ENCODE peak calls at places on chromosomes 4 and X, in eight cellular contexts. W, U, Y, B, V, A, X and C are unnamed samples.

GRCh38 chr4:3312362-3312761 is 19.5 kb downstream of the RGS12 start:
- DNase-seq in W (no peak), U (peak), Y (no peak), B (no peak), V (no peak), A (no peak), X (no peak), C (no peak)

GRCh38 chr4:95120456-95120855 is 362.7 kb downstream of the BMPR1B start:
- DNase-seq in W (no peak), U (no peak), Y (no peak), B (no peak), V (no peak), A (no peak), X (no peak), C (no peak)

GRCh38 chr4:18322111-18322510 is 300.6 kb upstream of the LCORL start:
- DNase-seq in W (no peak), U (no peak), Y (no peak), B (no peak), V (no peak), A (no peak), X (no peak), C (no peak)

GRCh38 chrX:17824980-17825379 is 36.1 kb downstream of the RAI2 start:
- DNase-seq in W (no peak), U (no peak), Y (no peak), B (no peak), V (no peak), A (no peak), X (no peak), C (no peak)

GRCh38 chr4:182881928-182882327 is 35.3 kb downstream of the DCTD start:
- DNase-seq in W (no peak), U (peak), Y (no peak), B (no peak), V (no peak), A (peak), X (no peak), C (no peak)

GRCh38 chrX:151801980-151802379 is 67.4 kb downstream of the CNGA2 start:
- DNase-seq in W (peak), U (no peak), Y (no peak), B (no peak), V (no peak), A (no peak), X (no peak), C (no peak)

GRCh38 chr4:180009316-180009715 is 2233.9 kb upstream of the TENM3 start:
- DNase-seq in W (no peak), U (no peak), Y (no peak), B (no peak), V (peak), A (no peak), X (no peak), C (no peak)

GRCh38 chr4:164318350-164318749 is 435.6 kb upstream of the SMIM31 start:
- DNase-seq in W (no peak), U (no peak), Y (no peak), B (no peak), V (no peak), A (no peak), X (no peak), C (no peak)

GRCh38 chr4:113760094-113760851 is 1.3 kb downstream of the CAMK2D start:
- DNase-seq in W (peak), U (peak), Y (no peak), B (peak), V (peak), A (peak), X (no peak), C (peak)

GRCh38 chr4:33411182-33411581 is 2691.0 kb downstream of the PCDH7 start:
- DNase-seq in W (no peak), U (no peak), Y (no peak), B (no peak), V (no peak), A (no peak), X (no peak), C (no peak)

GRCh38 chr4:7156273-7157139 is 35.8 kb upstream of the SORCS2 start:
- DNase-seq in W (peak), U (no peak), Y (peak), B (no peak), V (peak), A (peak), X (peak), C (no peak)

GRCh38 chr4:182185491-182185890 is 57.7 kb upstream of the TENM3 start:
- DNase-seq in W (no peak), U (no peak), Y (no peak), B (no peak), V (peak), A (no peak), X (no peak), C (no peak)

GRCh38 chr4:5137226-5137625 is 85.9 kb downstream of the STK32B start:
- DNase-seq in W (no peak), U (no peak), Y (no peak), B (no peak), V (no peak), A (no peak), X (no peak), C (no peak)

GRCh38 chr4:89640620-89641366 is 196.2 kb downstream of the SNCA start:
- DNase-seq in W (peak), U (no peak), Y (peak), B (no peak), V (peak), A (peak), X (no peak), C (peak)

GRCh38 chrX:33817266-33817665 is 314.8 kb downstream of the FAM47A start:
- DNase-seq in W (no peak), U (no peak), Y (no peak), B (no peak), V (no peak), A (no peak), X (no peak), C (no peak)

GRCh38 chr4:163161536-163162205 is 5.0 kb downstream of the NAF1 start:
- DNase-seq in W (no peak), U (no peak), Y (no peak), B (no peak), V (peak), A (no peak), X (no peak), C (no peak)

DNA sequence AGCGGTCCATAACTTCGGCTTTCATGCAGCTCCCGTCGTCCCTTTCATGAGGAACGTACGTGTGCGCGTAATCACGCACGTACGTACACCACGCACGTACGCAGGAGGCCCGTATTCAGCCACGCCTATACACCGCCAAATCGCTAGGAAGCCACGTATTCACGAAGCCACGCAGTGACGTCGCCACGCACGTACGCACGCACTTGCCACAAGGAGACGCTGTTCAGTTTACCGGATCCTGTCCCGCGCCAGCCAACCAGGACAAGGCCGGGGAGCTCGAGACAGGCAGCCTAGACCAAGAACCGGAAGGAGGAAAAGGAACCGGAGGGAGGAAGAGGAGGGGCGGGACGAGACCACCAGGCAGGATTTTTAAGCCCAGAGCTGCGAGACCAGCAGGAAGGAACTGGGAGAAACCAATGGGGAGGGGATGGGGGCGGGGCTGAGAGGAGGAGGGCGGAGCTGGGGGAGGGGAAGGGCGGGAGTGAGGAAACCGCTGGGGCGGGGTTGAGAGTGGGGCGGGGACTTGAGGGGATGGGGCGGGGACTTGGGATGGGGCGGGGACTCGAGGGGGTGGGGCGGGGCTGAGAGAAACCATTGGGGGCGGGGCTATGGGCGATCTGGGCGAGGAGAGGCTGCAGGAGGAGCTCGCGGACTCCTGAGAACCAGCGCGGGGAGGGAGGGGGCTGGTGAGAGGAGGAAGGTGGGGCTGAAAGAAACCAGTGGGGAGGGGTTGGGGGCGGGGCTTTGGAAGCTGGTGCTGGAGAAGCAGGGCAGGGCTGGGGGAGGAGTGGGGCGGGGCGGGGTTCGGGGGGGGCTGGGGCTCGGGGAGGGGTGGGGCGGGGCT is at the start of gene EOLA2:
- DNase-seq in W (peak), U (peak), Y (peak), B (peak), V (peak), A (peak), X (peak), C (peak)
- TF ChIP-seq POLR2A in W (peak), U (no peak), Y (peak), B (peak), V (no peak), A (peak), X (peak), C (peak)

DNA sequence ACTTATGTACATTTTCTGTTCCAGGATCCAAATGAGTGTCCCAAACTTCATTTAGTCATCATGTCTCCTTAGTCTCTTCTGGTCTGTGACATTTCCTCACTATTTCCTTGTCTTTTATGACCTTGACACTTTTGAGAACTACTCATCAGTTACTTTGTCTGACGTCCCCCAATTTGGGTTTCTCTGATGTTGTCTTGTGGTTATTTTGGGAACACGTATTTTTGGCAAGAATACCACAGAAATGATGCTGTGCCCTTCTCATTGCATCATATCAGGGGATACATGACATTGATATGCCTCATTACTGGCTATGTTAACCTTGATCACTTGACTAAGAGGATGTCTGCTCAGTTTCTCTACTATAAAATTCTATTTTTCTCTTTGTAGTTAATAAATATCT is 308.8 kb downstream of the ZNF674 start:
- DNase-seq in W (no peak), U (no peak), Y (no peak), B (no peak), V (no peak), A (no peak), X (no peak), C (no peak)
- TF ChIP-seq POLR2A in W (no peak), U (no peak), Y (no peak), B (no peak), V (no peak), A (no peak), X (no peak), C (no peak)

GRCh38 chr4:169611991-169612868 is at the start of gene NEK1:
- DNase-seq in W (peak), U (peak), Y (peak), B (peak), V (peak), A (peak), X (peak), C (peak)
- TF ChIP-seq POLR2A in W (peak), U (no peak), Y (peak), B (no peak), V (peak), A (peak), X (peak), C (peak)

GRCh38 chr4:78971326-78971725 is 32.1 kb upstream of the PAQR3 start:
- DNase-seq in W (no peak), U (no peak), Y (no peak), B (no peak), V (no peak), A (no peak), X (no peak), C (no peak)
- TF ChIP-seq POLR2A in W (no peak), U (no peak), Y (no peak), B (no peak), V (no peak), A (no peak), X (no peak), C (no peak)

DNA sequence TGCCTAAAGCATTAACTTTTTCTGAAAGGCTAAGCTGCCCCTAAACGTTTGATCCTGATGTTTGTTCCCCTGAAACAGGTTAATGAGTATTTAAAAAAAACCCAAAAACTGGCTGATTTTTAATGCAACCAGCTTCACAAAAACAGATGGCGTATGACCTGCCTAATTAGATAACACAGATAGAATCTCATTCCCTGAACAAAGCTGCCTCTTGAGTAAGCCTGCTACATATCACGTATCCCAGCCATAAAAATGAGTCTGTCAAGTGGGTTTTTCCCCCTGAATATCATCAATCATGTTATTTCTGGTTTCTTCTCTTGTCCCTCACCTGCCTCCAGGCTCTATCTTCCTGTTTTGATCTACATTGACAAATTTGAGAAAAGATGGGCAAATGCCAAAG is 154.2 kb upstream of the FAM9B start:
- DNase-seq in W (no peak), U (no peak), Y (no peak), B (no peak), V (no peak), A (no peak), X (no peak), C (no peak)
- TF ChIP-seq POLR2A in W (no peak), U (no peak), Y (no peak), B (no peak), V (no peak), A (no peak), X (no peak), C (no peak)

GRCh38 chr4:2008671-2008920 is 178 bp downstream of the NELFA start:
- DNase-seq in W (no peak), U (no peak), Y (no peak), B (no peak), V (no peak), A (no peak), X (no peak), C (no peak)

GRCh38 chr4:2006956-2007653 is 1.7 kb downstream of the NELFA start:
- DNase-seq in W (no peak), U (no peak), Y (no peak), B (no peak), V (no peak), A (no peak), X (no peak), C (no peak)

GRCh38 chr4:2009651-2010233 is 968 bp upstream of the NELFA start:
- DNase-seq in W (peak), U (peak), Y (no peak), B (no peak), V (peak), A (peak), X (no peak), C (peak)

GRCh38 chr4:2007804-2008670 is 737 bp downstream of the NELFA start:
- DNase-seq in W (no peak), U (no peak), Y (peak), B (no peak), V (peak), A (no peak), X (no peak), C (peak)

GRCh38 chr4:2008921-2009650 is at the start of gene NELFA:
- DNase-seq in W (peak), U (peak), Y (peak), B (peak), V (peak), A (peak), X (peak), C (peak)
- TF ChIP-seq POLR2A in W (peak), U (no peak), Y (peak), B (no peak), V (peak), A (peak), X (peak), C (peak)

DNA sequence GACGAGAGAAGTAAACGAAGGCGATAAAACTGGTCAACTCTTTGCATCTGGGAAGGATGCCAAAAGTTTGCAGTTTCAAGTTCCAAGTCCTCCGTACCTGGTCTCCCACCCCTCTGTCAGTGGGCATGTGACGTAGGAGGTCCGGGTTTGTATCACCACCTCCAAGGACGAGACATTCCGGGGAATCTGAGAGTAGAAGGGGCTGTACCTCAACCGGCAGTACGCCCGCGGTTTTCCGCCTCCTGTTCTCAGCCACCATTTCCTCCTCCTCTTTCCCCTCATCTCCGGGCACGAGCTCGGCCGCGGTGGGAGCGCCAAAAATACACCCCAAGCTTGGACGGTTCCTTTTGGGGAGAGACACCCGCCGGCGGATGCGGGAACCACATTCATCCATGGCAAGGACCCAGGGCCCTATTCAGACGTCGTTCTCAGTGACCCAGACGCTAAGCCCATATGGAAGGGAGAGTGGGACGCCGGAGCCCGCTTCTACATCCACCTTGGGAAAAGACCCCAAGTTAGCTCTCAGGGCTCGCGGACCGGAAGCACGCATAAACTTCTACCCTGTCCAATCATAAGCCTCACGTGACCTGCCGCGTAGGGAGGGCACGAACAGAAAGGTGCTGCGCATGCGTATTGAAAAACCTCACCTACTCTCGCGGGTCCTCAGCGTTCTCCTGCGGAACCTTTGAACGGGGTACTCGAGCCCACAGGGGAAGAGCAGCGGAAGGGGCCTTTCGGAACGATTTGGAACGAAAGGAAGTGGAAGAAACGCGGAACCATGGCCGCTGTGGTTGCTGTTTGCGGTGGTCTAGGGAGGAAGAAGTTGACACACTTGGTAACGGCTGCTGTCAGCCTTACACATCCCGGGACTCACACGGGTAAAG is at the start of the genes HELQ and MRPS18C:
- DNase-seq in W (peak), U (peak), Y (peak), B (peak), V (peak), A (peak), X (peak), C (peak)
- TF ChIP-seq POLR2A in W (peak), U (no peak), Y (peak), B (no peak), V (peak), A (peak), X (peak), C (peak)